ENCODE peak calls at places on chromosomes 7 and 10, in four cellular contexts. One of them, this sample, is unnamed.

GRCh38 chr10:46514431-46514861 is 42.0 kb downstream of the GPRIN2 start:
- DNase-seq in astrocyte of the cerebellum: no peak
- DNase-seq in dorsolateral prefrontal cortex: no peak
- DNase-seq in CD4-positive, alpha-beta memory T cell: no peak
- DNase-seq in this sample: no peak

GRCh38 chr7:5139998-5140397 is 50.0 kb upstream of the WIPI2 start:
- DNase-seq in astrocyte of the cerebellum: no peak
- DNase-seq in dorsolateral prefrontal cortex: peak
- DNase-seq in CD4-positive, alpha-beta memory T cell: no peak
- DNase-seq in this sample: no peak

GRCh38 chr10:102813734-102814455 is 23.3 kb downstream of the CYP17A1 start:
- DNase-seq in astrocyte of the cerebellum: no peak
- DNase-seq in dorsolateral prefrontal cortex: no peak
- DNase-seq in CD4-positive, alpha-beta memory T cell: no peak
- DNase-seq in this sample: no peak

GRCh38 chr10:119446441-119447277 is 95.9 kb downstream of the RGS10 start:
- DNase-seq in astrocyte of the cerebellum: no peak
- DNase-seq in dorsolateral prefrontal cortex: no peak
- DNase-seq in CD4-positive, alpha-beta memory T cell: no peak
- DNase-seq in this sample: no peak

GRCh38 chr7:42906181-42906580 is 5.7 kb downstream of the C7orf25 start:
- DNase-seq in astrocyte of the cerebellum: no peak
- DNase-seq in dorsolateral prefrontal cortex: no peak
- DNase-seq in CD4-positive, alpha-beta memory T cell: no peak
- DNase-seq in this sample: no peak

GRCh38 chr7:165661-166369 is 26.6 kb upstream of the FAM20C start:
- DNase-seq in astrocyte of the cerebellum: no peak
- DNase-seq in dorsolateral prefrontal cortex: no peak
- DNase-seq in CD4-positive, alpha-beta memory T cell: no peak
- DNase-seq in this sample: no peak

GRCh38 chr7:100629117-100629711 is 12.1 kb downstream of the TFR2 start:
- DNase-seq in astrocyte of the cerebellum: no peak
- DNase-seq in dorsolateral prefrontal cortex: no peak
- DNase-seq in CD4-positive, alpha-beta memory T cell: no peak
- DNase-seq in this sample: no peak

GRCh38 chr10:128373071-128373749 is 247.0 kb upstream of the MKI67 start:
- DNase-seq in astrocyte of the cerebellum: no peak
- DNase-seq in dorsolateral prefrontal cortex: no peak
- DNase-seq in CD4-positive, alpha-beta memory T cell: no peak
- DNase-seq in this sample: no peak

GRCh38 chr7:139095194-139095659 is 14.3 kb downstream of the ZC3HAV1 start:
- DNase-seq in astrocyte of the cerebellum: no peak
- DNase-seq in dorsolateral prefrontal cortex: no peak
- DNase-seq in CD4-positive, alpha-beta memory T cell: peak
- DNase-seq in this sample: no peak

GRCh38 chr7:108335264-108335918 is 120.8 kb downstream of the NRCAM start:
- DNase-seq in astrocyte of the cerebellum: no peak
- DNase-seq in dorsolateral prefrontal cortex: no peak
- DNase-seq in CD4-positive, alpha-beta memory T cell: no peak
- DNase-seq in this sample: no peak

GRCh38 chr10:8035641-8036520 is 18.6 kb upstream of the GATA3 start:
- DNase-seq in astrocyte of the cerebellum: no peak
- DNase-seq in dorsolateral prefrontal cortex: no peak
- DNase-seq in CD4-positive, alpha-beta memory T cell: peak
- DNase-seq in this sample: no peak

GRCh38 chr10:72098301-72099053 is 10.1 kb upstream of the SPOCK2 start:
- DNase-seq in astrocyte of the cerebellum: no peak
- DNase-seq in dorsolateral prefrontal cortex: no peak
- DNase-seq in CD4-positive, alpha-beta memory T cell: no peak
- DNase-seq in this sample: no peak

GRCh38 chr10:72097448-72098300 is 9.3 kb upstream of the SPOCK2 start:
- DNase-seq in astrocyte of the cerebellum: peak
- DNase-seq in dorsolateral prefrontal cortex: no peak
- DNase-seq in CD4-positive, alpha-beta memory T cell: no peak
- DNase-seq in this sample: peak

GRCh38 chr10:72096115-72097000 is 8.0 kb upstream of the SPOCK2 start:
- DNase-seq in astrocyte of the cerebellum: peak
- DNase-seq in dorsolateral prefrontal cortex: no peak
- DNase-seq in CD4-positive, alpha-beta memory T cell: no peak
- DNase-seq in this sample: no peak

GRCh38 chr10:72095195-72095594 is 6.8 kb upstream of the SPOCK2 start:
- DNase-seq in astrocyte of the cerebellum: no peak
- DNase-seq in dorsolateral prefrontal cortex: no peak
- DNase-seq in CD4-positive, alpha-beta memory T cell: no peak
- DNase-seq in this sample: no peak

GRCh38 chr10:72099054-72099921 is 10.9 kb upstream of the SPOCK2 start:
- DNase-seq in astrocyte of the cerebellum: no peak
- DNase-seq in dorsolateral prefrontal cortex: no peak
- DNase-seq in CD4-positive, alpha-beta memory T cell: no peak
- DNase-seq in this sample: no peak
- H3K4me3 ChIP-seq in astrocyte of the cerebellum: no peak
- H3K4me3 ChIP-seq in dorsolateral prefrontal cortex: no peak
- H3K4me3 ChIP-seq in CD4-positive, alpha-beta memory T cell: no peak
- H3K4me3 ChIP-seq in this sample: no peak

DNA sequence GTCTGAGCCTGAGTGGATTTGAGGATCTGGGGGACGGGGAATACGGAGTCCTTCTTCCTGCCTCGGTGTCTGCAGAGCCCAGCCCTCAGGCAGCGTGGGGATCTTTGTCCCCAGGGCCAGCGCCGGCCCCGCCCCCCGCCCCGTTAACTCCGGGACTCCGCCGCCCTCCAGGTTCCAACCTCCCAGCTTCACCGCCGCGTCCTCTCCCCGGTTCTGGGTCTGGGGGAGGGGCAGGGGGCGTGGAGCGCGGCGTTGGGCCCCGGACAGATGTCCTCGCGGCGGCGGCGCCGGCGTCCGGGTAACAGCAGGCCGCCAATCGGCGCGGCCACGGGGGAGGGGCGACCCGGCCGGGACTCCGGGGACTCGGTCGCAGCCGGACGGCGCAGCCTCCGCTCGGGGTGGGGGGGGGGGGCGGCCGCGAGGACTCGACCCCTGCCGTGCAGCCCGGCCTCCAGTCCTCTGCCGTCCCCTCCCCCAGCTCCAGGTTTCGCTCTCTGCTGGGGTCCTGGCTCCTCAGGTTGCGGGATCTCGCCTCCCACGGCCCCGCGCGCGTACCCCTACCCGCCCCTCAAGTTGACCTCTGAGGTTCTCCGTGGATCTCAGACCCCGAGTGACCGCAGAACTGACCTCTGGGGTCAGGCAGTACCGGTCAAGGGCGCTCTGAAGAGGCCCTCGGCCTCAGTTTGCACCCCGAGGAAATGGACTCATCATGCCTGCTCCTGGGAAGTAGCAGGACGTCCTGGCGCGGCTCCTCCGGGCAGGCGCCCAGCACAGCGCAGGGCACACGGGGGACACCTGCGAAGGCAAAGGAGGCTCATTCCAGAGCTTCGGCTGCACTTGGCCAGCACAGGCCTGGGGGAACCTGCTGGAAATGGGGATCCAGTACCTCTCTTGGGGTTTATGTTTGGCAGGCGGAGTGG is 2.3 kb upstream of the ELFN1 start:
- DNase-seq in astrocyte of the cerebellum: no peak
- DNase-seq in dorsolateral prefrontal cortex: peak
- DNase-seq in CD4-positive, alpha-beta memory T cell: no peak
- DNase-seq in this sample: no peak
- H3K4me3 ChIP-seq in astrocyte of the cerebellum: peak
- H3K4me3 ChIP-seq in dorsolateral prefrontal cortex: peak
- H3K4me3 ChIP-seq in CD4-positive, alpha-beta memory T cell: peak
- H3K4me3 ChIP-seq in this sample: peak

GRCh38 chr10:123145542-123146012 is 2.4 kb upstream of the HMX2 start:
- DNase-seq in astrocyte of the cerebellum: no peak
- DNase-seq in dorsolateral prefrontal cortex: no peak
- DNase-seq in CD4-positive, alpha-beta memory T cell: no peak
- DNase-seq in this sample: no peak

GRCh38 chr10:123146013-123146891 is 1.7 kb upstream of the HMX2 start:
- DNase-seq in astrocyte of the cerebellum: no peak
- DNase-seq in dorsolateral prefrontal cortex: no peak
- DNase-seq in CD4-positive, alpha-beta memory T cell: no peak
- DNase-seq in this sample: no peak

GRCh38 chr10:123148414-123149161 is 652 bp downstream of the HMX2 start:
- DNase-seq in astrocyte of the cerebellum: no peak
- DNase-seq in dorsolateral prefrontal cortex: no peak
- DNase-seq in CD4-positive, alpha-beta memory T cell: peak
- DNase-seq in this sample: no peak

GRCh38 chr10:123147635-123148413 is at the start of gene HMX2:
- DNase-seq in astrocyte of the cerebellum: no peak
- DNase-seq in dorsolateral prefrontal cortex: no peak
- DNase-seq in CD4-positive, alpha-beta memory T cell: peak
- DNase-seq in this sample: no peak

DNA sequence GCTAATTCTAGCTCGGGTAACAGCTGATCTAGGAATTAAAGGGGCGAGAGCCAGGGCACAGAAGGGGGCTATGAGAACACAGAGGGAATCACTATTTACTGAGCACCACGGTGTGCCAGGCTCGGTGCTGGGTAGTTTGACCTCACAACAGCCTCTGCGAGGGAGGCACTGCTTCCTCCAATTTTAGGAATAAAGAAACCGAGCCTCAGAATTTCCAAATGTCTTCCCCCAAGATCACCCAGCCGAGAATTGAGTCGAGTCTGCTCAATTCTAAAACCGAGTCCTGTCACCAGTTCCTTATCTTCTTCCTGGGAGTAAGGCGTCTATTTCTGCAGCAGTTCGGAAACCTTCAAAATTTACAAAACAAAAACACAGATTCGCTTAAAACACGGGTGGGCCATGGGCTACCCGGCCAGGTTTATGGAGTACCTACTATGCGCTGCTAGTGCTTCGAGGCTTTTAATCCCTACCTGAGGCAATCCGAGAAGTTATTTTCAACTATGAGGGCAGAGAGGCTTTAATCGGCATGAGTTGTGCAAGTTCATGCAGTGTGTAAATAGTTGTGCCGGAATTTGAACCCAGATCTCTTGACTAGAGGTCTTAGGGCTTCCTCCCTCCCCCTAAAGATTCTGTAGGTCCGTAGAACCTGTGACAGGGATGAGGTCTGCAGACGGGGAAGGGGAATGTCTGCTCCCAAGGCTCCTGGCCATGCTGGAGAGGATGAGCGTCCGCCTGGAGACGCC is 873 bp upstream of the HMX2 start:
- DNase-seq in astrocyte of the cerebellum: no peak
- DNase-seq in dorsolateral prefrontal cortex: no peak
- DNase-seq in CD4-positive, alpha-beta memory T cell: no peak
- DNase-seq in this sample: no peak
- H3K4me3 ChIP-seq in astrocyte of the cerebellum: no peak
- H3K4me3 ChIP-seq in dorsolateral prefrontal cortex: no peak
- H3K4me3 ChIP-seq in CD4-positive, alpha-beta memory T cell: no peak
- H3K4me3 ChIP-seq in this sample: no peak

GRCh38 chr10:99781734-99782429 is 558 bp upstream of the ABCC2 start:
- DNase-seq in astrocyte of the cerebellum: no peak
- DNase-seq in dorsolateral prefrontal cortex: no peak
- DNase-seq in CD4-positive, alpha-beta memory T cell: no peak
- DNase-seq in this sample: no peak
- H3K4me3 ChIP-seq in astrocyte of the cerebellum: no peak
- H3K4me3 ChIP-seq in dorsolateral prefrontal cortex: no peak
- H3K4me3 ChIP-seq in CD4-positive, alpha-beta memory T cell: no peak
- H3K4me3 ChIP-seq in this sample: no peak

GRCh38 chr7:115816318-115816974 is 214.1 kb downstream of the TFEC start:
- DNase-seq in astrocyte of the cerebellum: no peak
- DNase-seq in dorsolateral prefrontal cortex: no peak
- DNase-seq in CD4-positive, alpha-beta memory T cell: no peak
- DNase-seq in this sample: no peak
- H3K4me3 ChIP-seq in astrocyte of the cerebellum: no peak
- H3K4me3 ChIP-seq in dorsolateral prefrontal cortex: no peak
- H3K4me3 ChIP-seq in CD4-positive, alpha-beta memory T cell: no peak
- H3K4me3 ChIP-seq in this sample: no peak

GRCh38 chr7:111174476-111174875 is 83.5 kb downstream of the LRRN3 start:
- DNase-seq in astrocyte of the cerebellum: no peak
- DNase-seq in dorsolateral prefrontal cortex: no peak
- DNase-seq in CD4-positive, alpha-beta memory T cell: no peak
- DNase-seq in this sample: no peak
- H3K4me3 ChIP-seq in astrocyte of the cerebellum: no peak
- H3K4me3 ChIP-seq in dorsolateral prefrontal cortex: no peak
- H3K4me3 ChIP-seq in CD4-positive, alpha-beta memory T cell: no peak
- H3K4me3 ChIP-seq in this sample: no peak

This sample was measured in BJ.